ENCODE peak calls at places on chromosomes 3 and 15, in six cellular contexts. Z is heart left ventricle, T is adrenal gland, Q is A549, C is esophagus squamous epithelium, W is uterus. G is an unnamed sample. For H3K4me1, the result is how much of the 10 kb centered on the place peaks cover.

GRCh38 chr3:188948658-188949400 is 222.9 kb upstream of the TPRG1 start:
- DNase-seq in T (peak), W (peak), Q (peak), C (no peak), Z (no peak), G (no peak)

GRCh38 chr15:64693134-64693533 is 82.3 kb downstream of the RBPMS2 start:
- DNase-seq in T (peak), W (peak), Q (no peak), Z (no peak), C (no peak), G (no peak)

GRCh38 chr3:46484388-46484787 is 13.4 kb upstream of the RTP3 start:
- DNase-seq in C (no peak), Z (no peak), T (no peak), Q (no peak), W (no peak), G (no peak)

GRCh38 chr3:37546876-37547275 is 314.8 kb upstream of the CTDSPL start:
- DNase-seq in Z (no peak), T (peak), Q (peak), C (no peak), W (no peak), G (no peak)

GRCh38 chr3:123099331-123100191 is 32.7 kb downstream of the PDIA5 start:
- DNase-seq in Z (no peak), W (no peak), Q (no peak), T (no peak), C (no peak), G (no peak)

GRCh38 chr3:42717311-42717710 is 14.7 kb upstream of the HHATL start:
- DNase-seq in Z (no peak), T (no peak), C (no peak), W (no peak), Q (no peak), G (no peak)

GRCh38 chr3:4805662-4806061 is 173.6 kb upstream of the BHLHE40 start:
- DNase-seq in T (no peak), Z (no peak), W (no peak), Q (no peak), C (no peak), G (no peak)

GRCh38 chr3:138862924-138863775 is 28.4 kb upstream of the PIK3CB start:
- DNase-seq in Z (no peak), Q (peak), T (peak), C (no peak), W (no peak), G (peak)

GRCh38 chr3:185822957-185823279 is 1.9 kb downstream of the IGF2BP2 start:
- DNase-seq in Q (no peak), W (no peak), T (no peak), C (no peak), Z (no peak), G (no peak)

GRCh38 chr15:87416591-87417257 is 839.8 kb downstream of the NTRK3 start:
- DNase-seq in Q (no peak), W (no peak), Z (no peak), C (no peak), T (no peak), G (no peak)

GRCh38 chr15:69996842-69997478 is 100.8 kb downstream of the TLE3 start:
- DNase-seq in T (no peak), Q (no peak), Z (no peak), W (no peak), C (no peak), G (no peak)

GRCh38 chr3:52930748-52931147 is 33.4 kb upstream of the STIMATE start:
- DNase-seq in C (no peak), Z (no peak), T (no peak), W (no peak), Q (no peak), G (no peak)

GRCh38 chr3:56190130-56190529 is 278.1 kb downstream of the ERC2 start:
- DNase-seq in W (no peak), T (no peak), Q (no peak), Z (no peak), C (no peak), G (no peak)

GRCh38 chr3:180881065-180881801 is 31.2 kb upstream of the FXR1 start:
- DNase-seq in Z (no peak), W (no peak), Q (no peak), C (no peak), T (no peak), G (no peak)

GRCh38 chr3:121424549-121424948 is 121.2 kb downstream of the POLQ start:
- DNase-seq in C (no peak), Z (no peak), Q (no peak), W (no peak), T (no peak), G (no peak)

GRCh38 chr3:46959169-46959515 is 17.4 kb downstream of the CCDC12 start:
- DNase-seq in W (no peak), C (no peak), Z (peak), T (no peak), Q (no peak), G (no peak)

GRCh38 chr3:99872633-99873254 is 55.1 kb downstream of the CMSS1 start:
- DNase-seq in Z (no peak), W (no peak), Q (no peak), C (no peak), T (no peak), G (no peak)

GRCh38 chr3:14472471-14473351 is 67.4 kb downstream of the GRIP2 start:
- DNase-seq in Z (peak), C (no peak), Q (peak), T (peak), W (peak), G (peak)

GRCh38 chr3:81485444-81485865 is 276.0 kb downstream of the GBE1 start:
- DNase-seq in Z (no peak), W (no peak), Q (no peak), C (no peak), T (peak), G (no peak)

GRCh38 chr15:75508741-75509532 is 57.4 kb upstream of the SIN3A start:
- DNase-seq in W (peak), C (no peak), Q (peak), Z (no peak), T (peak), G (no peak)

GRCh38 chr3:168545591-168545990 is 449.9 kb upstream of the GOLIM4 start:
- DNase-seq in W (no peak), Z (no peak), Q (no peak), C (no peak), T (no peak), G (no peak)

GRCh38 chr15:28943146-28943545 is 57.4 kb downstream of the APBA2 start:
- DNase-seq in W (no peak), C (no peak), Q (no peak), T (no peak), Z (no peak), G (no peak)

GRCh38 chr3:185084883-185085282 is 68.0 kb downstream of the C3orf70 start:
- DNase-seq in T (no peak), Q (no peak), W (no peak), Z (no peak), C (no peak), G (no peak)

GRCh38 chr3:159266779-159267178 is 464.9 kb downstream of the MFSD1 start:
- DNase-seq in Z (no peak), W (no peak), Q (peak), T (peak), C (no peak), G (no peak)

GRCh38 chr3:82618594-82618993 is 857.1 kb upstream of the GBE1 start:
- DNase-seq in W (no peak), Q (no peak), T (no peak), Z (no peak), C (no peak), G (no peak)

GRCh38 chr3:46491089-46492070 is 6.4 kb upstream of the RTP3 start:
- DNase-seq in T (no peak), Q (no peak), W (no peak), C (no peak), Z (no peak), G (no peak)

GRCh38 chr3:114668099-114668498 is 374.3 kb downstream of the TIGIT start:
- DNase-seq in W (no peak), Q (no peak), T (no peak), C (no peak), Z (no peak), G (peak)

GRCh38 chr3:13011369-13012227 is 61.6 kb downstream of the IQSEC1 start:
- DNase-seq in W (no peak), Q (no peak), C (peak), T (peak), Z (no peak), G (peak)

GRCh38 chr3:48067271-48067670 is 51.1 kb upstream of the MAP4 start:
- DNase-seq in C (no peak), W (no peak), Q (no peak), Z (no peak), T (no peak), G (no peak)

GRCh38 chr3:63979093-63979492 is 44.2 kb downstream of the PSMD6 start:
- DNase-seq in T (peak), Q (no peak), C (no peak), Z (no peak), W (no peak), G (peak)

GRCh38 chr3:84194032-84194431 is 764.8 kb upstream of the CADM2 start:
- DNase-seq in Z (no peak), T (no peak), C (no peak), Q (no peak), W (no peak), G (no peak)

GRCh38 chr3:140459462-140459861 is 218.4 kb upstream of the TRIM42 start:
- DNase-seq in C (no peak), T (no peak), Q (no peak), Z (no peak), W (no peak), G (no peak)

GRCh38 chr3:125115640-125116039 is 59.8 kb upstream of the HEG1 start:
- DNase-seq in W (no peak), Z (no peak), Q (no peak), C (no peak), T (no peak), G (no peak)

DNA sequence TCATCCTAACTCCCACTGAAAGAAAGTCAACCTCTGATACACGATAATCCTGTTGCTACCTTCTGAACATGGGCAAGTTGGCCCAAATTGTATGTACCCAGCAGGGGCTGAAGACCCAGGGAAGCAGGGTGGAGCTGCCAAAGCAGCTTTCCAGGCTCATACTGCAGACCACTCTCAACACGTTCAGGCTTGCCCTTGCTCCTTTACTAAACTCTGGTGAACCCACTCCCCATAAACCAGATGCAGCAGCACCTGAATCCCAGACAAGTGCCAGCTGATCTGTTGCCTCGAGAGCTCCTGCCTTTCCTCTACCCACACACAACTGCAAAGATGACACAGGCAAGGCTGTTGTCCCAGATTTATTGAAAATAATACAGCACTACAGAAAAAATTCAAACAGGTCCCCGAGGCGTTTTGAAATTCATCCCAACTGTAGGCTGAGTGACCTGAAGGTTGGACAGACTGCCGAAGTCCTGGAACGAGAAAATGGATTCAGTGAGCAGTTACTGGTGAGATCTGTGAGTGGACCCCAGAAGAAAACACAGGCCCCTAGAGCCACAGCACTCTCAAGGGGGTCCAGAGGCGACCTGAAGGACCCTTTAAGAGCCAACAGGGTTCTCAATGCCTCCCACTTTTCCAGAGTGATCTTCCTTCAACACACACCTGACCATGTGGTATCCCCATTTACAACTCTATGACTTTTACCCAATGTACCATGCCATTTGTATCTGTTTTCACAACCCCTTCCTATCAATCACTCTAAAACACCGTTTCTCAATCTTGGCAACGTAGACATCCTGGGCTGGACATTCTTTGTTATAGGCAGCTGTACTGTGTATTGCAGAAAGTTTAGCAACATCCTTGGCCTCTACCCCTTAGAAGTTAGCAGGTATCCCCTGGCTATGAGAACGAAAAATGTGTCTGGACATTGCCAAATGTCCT is 3.6 kb downstream of the RPS17 start:
- DNase-seq in W (no peak), Q (no peak), T (no peak), Z (no peak), C (no peak), G (no peak)
- TF ChIP-seq POLR2A in W (no peak), Q (no peak), T (no peak), Z (no peak), C (no peak), G (no peak)

DNA sequence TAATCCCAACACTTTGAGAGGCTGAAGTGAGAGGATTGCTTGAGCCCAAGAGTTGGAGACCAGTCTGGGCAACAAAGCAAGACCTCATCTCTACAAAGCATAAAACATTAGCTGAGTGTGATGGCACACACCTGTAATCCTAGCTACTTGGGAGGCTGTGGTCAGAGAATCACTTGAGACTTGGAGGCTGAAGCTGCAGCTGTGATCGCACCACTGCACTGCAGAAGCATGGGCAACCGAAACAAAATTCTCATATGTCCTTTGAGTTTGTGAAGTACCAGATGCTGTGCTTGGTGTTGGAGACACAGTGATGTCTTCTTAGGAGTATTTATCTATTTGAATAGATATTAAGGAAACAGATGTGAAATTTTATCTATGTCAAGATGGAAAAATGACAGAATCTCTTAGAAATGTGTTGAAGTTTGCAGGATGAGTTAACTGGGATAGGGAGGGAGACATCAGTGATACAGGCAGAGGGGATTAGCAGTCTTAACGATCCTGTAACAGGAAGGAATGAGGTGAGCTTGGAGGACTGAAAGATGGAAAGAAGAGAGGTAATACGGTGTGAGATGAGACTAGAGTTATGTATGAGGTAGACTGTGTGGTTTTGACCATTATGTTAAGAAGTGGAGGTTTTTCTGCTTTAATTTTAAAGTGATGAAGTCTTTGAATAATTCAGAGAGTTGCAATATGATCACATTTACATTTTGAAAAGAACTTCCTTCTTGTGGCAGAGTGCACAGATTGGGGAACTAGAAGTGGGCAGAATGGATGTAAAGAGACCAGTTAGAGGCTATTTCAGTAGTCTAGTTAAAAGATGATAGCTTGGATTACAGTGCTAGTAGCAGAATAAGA is 40.1 kb downstream of the STT3B start:
- DNase-seq in Q (no peak), W (no peak), T (no peak), Z (no peak), C (no peak), G (no peak)
- H3K4me1 ChIP-seq in Q (under half), W (under half), T (under half), Z (under half), C (under half), G (under half)

DNA sequence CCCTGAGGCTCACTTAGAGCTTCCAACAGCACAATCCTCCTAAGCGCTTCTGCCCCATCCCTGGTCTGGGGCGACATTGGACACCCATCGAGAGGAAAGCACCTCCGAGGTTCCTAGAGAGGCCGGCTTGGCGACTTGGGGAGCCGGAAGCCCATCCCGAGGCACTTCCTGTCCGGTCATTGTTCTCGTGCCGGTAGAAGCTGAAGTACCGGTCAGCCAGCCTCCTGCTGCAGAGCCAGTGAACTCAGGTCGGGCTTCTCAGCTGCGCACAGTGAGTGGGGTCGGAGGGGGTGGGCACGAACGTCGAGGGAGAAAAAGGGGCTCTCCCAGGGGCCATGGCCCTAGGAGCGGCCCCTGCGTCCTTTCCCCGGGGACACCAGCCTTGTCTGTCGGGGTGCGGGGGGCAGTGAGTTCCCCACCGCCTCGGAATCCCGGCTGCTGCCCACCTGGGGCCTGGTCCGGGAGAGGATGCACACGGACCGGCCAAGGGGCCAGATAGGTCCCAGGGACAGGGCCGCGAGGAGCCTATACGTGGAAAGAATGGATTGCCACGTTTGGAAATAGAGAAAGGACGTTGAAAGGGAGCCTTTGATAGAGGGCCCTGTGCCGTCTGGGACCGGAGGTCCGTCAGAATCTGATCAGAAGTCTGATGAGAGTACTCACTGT is at the start of gene ZNF35:
- DNase-seq in Q (peak), C (no peak), W (peak), Z (peak), T (peak), G (peak)
- TF ChIP-seq POLR2A in Q (peak), C (no peak), W (no peak), Z (peak), T (no peak), G (no peak)

GRCh38 chr15:68792901-68793766 is 27.6 kb downstream of the ANP32A start:
- DNase-seq in T (peak), C (no peak), Q (no peak), W (no peak), Z (no peak), G (peak)
- H3K4me1 ChIP-seq in T (half or more), C (half or more), Q (under half), W (under half), Z (half or more), G (half or more)

DNA sequence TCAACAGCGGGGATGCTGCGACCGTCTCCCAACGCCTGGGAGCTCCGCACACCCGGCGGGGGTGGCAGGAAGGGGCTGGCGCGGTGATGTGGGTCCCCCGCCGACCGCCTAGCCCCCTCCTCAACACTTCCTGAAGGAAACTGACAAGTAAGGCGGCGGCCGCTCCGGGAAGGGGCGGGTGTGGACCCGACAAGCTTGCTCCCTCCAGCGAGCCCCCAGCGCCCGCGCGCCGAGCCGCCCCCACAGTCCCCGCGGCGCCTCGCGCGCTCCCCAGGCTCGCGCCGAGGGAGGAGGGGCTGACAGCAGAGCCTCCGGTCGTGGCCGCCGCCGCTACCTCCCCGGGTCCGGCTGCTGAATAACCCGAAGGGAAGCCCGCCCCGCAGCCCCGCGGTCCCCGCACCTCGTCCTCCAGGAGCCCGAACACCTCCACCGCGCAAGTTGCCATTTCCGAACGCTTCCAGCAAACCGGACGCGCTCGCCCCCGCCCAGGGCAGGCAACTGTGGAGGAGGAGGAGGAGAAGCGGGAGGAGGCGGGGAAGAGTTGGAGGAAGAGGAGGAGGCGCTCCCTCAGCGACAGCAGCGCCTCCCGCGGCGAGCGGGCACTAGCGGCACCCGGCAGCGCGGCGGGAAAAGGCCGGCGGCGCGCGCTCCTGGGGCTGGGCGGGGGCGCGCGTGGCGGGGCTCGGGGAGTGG is at the start of gene NEDD4:
- DNase-seq in C (peak), Z (peak), Q (peak), W (peak), T (peak), G (peak)
- TF ChIP-seq POLR2A in C (no peak), Z (peak), Q (peak), W (peak), T (peak), G (no peak)

DNA sequence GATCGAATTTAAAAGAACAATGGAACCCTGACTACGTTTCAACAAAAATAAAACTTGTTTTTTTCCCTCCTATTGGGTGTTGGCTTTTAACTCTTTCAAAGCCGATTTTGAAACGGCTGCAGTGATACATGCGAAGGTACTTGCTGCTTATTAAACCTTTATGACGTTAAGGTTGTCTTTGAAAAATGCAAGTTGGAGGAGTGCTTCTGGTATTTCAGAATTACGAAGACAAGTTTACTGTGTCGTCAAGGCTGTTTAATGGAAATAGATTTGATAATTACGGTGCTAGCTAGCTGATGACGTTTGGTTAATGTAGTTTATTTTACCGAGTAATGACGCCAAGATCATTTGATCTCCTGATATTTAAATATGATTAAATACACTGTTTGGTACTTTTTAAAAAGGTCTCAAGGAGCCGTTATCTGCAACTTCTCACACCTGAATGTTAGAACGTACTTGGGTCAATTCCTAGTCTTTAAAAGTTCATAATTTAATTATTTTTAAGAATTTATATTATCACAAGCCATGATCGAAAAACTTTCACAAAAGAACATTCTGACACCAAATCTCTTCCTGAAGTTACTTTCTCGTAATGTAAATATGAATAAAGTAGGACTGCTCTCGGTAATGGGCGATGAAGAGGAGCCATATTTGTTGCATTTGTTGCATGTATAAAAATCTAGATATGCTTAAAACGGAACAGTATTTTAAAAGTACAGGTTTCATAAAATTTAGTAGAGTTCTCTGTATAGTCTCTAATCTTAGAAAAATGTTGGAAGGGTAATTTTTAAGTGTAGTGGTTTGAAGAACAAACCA is 16.3 kb upstream of the CHD2 start:
- DNase-seq in W (no peak), C (no peak), Z (no peak), T (no peak), Q (no peak), G (no peak)
- H3K4me1 ChIP-seq in W (under half), C (under half), Z (under half), T (half or more), Q (under half), G (under half)

GRCh38 chr15:35727627-35728026 is 181.7 kb upstream of the DPH6 start:
- DNase-seq in Z (no peak), T (no peak), Q (no peak), W (no peak), C (no peak), G (no peak)
- TF ChIP-seq POLR2A in Z (no peak), T (no peak), Q (no peak), W (no peak), C (no peak), G (no peak)